ENCODE peak calls at places on chromosomes 11 and 22, in five cellular contexts. One of them, this sample, is unnamed.

GRCh38 chr11:67400251-67400941 is 1.3 kb downstream of the PPP1CA start:
- DNase-seq in heart left ventricle: peak; percentile 58
- DNase-seq in upper lobe of right lung: no peak
- DNase-seq in naive thymus-derived CD4-positive, alpha-beta T cell: no peak
- DNase-seq in sigmoid colon: peak; percentile 93
- DNase-seq in this sample: no peak

GRCh38 chr11:13776134-13776815 is 107.8 kb downstream of the FAR1 start:
- DNase-seq in heart left ventricle: no peak
- DNase-seq in upper lobe of right lung: no peak
- DNase-seq in naive thymus-derived CD4-positive, alpha-beta T cell: peak; percentile 51
- DNase-seq in sigmoid colon: no peak
- DNase-seq in this sample: no peak

GRCh38 chr11:58772719-58773285 is 41.1 kb upstream of the GLYAT start:
- DNase-seq in heart left ventricle: no peak
- DNase-seq in upper lobe of right lung: no peak
- DNase-seq in naive thymus-derived CD4-positive, alpha-beta T cell: no peak
- DNase-seq in sigmoid colon: no peak
- DNase-seq in this sample: no peak

GRCh38 chr22:40203568-40203967 is 25.8 kb downstream of the TNRC6B start:
- DNase-seq in heart left ventricle: no peak
- DNase-seq in upper lobe of right lung: no peak
- DNase-seq in naive thymus-derived CD4-positive, alpha-beta T cell: peak; percentile 71
- DNase-seq in sigmoid colon: no peak
- DNase-seq in this sample: no peak

GRCh38 chr11:14908214-14908880 is 16.3 kb upstream of the CYP2R1 start:
- DNase-seq in heart left ventricle: no peak
- DNase-seq in upper lobe of right lung: no peak
- DNase-seq in naive thymus-derived CD4-positive, alpha-beta T cell: peak; percentile 57
- DNase-seq in sigmoid colon: no peak
- DNase-seq in this sample: no peak

GRCh38 chr11:126138636-126139540 is 72.6 kb downstream of the RPUSD4 start:
- DNase-seq in heart left ventricle: no peak
- DNase-seq in upper lobe of right lung: no peak
- DNase-seq in naive thymus-derived CD4-positive, alpha-beta T cell: no peak
- DNase-seq in sigmoid colon: peak; percentile 64
- DNase-seq in this sample: no peak

GRCh38 chr11:130114281-130114680 is 44.6 kb downstream of the APLP2 start:
- DNase-seq in heart left ventricle: no peak
- DNase-seq in upper lobe of right lung: no peak
- DNase-seq in naive thymus-derived CD4-positive, alpha-beta T cell: no peak
- DNase-seq in sigmoid colon: no peak
- DNase-seq in this sample: no peak

GRCh38 chr11:46886211-46886610 is 32.1 kb downstream of the LRP4 start:
- DNase-seq in heart left ventricle: no peak
- DNase-seq in upper lobe of right lung: peak; percentile 26
- DNase-seq in naive thymus-derived CD4-positive, alpha-beta T cell: no peak
- DNase-seq in sigmoid colon: no peak
- DNase-seq in this sample: no peak

GRCh38 chr11:107014871-107015270 is 3.4 kb downstream of the GUCY1A2 start:
- DNase-seq in heart left ventricle: no peak
- DNase-seq in upper lobe of right lung: no peak
- DNase-seq in naive thymus-derived CD4-positive, alpha-beta T cell: no peak
- DNase-seq in sigmoid colon: no peak
- DNase-seq in this sample: no peak

GRCh38 chr11:64804346-64805210 is 1.6 kb upstream of the MAP4K2 start:
- DNase-seq in heart left ventricle: no peak
- DNase-seq in upper lobe of right lung: no peak
- DNase-seq in naive thymus-derived CD4-positive, alpha-beta T cell: no peak
- DNase-seq in sigmoid colon: peak; percentile 68
- DNase-seq in this sample: no peak

GRCh38 chr22:38718414-38718813 is 12.7 kb downstream of the GTPBP1 start:
- DNase-seq in heart left ventricle: peak; percentile 36
- DNase-seq in upper lobe of right lung: peak; percentile 77
- DNase-seq in naive thymus-derived CD4-positive, alpha-beta T cell: no peak
- DNase-seq in sigmoid colon: peak; percentile 78
- DNase-seq in this sample: no peak

GRCh38 chr22:42645341-42645937 is 3.8 kb downstream of the CYB5R3 start:
- DNase-seq in heart left ventricle: no peak
- DNase-seq in upper lobe of right lung: peak; percentile 74
- DNase-seq in naive thymus-derived CD4-positive, alpha-beta T cell: no peak
- DNase-seq in sigmoid colon: no peak
- DNase-seq in this sample: no peak

DNA sequence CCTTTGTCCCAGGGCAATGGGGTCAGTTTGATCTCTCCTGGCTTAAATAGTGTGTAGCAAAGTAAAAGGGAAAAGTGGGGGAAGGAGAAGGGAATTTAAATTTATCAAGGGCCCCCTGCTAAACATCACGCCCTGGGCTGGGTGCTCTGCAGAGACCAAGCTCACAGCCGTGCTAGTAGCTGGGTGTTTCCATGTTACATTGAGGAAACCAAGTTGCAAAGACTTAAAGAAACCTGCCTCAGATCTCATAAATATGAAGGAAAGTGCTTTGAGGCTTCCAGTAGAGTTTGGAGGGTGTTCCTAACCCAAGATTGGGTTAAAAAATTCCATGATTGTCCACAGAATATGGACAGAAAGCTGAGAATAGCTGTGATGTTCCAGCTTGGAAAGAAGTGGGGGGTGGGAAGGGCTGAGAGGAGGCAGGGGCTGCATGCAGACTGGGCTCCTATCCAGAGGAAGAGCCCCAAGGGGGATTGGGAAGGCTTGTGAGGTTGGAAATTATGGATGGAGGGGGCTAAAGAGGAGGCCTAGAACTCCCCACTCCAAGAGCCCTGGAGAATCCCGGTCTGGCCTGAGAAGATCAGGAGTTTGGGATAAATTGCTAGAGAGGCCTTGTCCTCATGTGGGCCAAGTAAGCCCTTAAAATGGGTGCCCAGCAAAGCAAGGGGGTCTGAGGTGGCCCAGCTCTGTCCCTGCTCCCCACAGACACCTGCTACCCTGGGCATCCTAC is 25.0 kb upstream of the OAF start:
- DNase-seq in heart left ventricle: peak; percentile 73
- DNase-seq in upper lobe of right lung: no peak
- DNase-seq in naive thymus-derived CD4-positive, alpha-beta T cell: no peak
- DNase-seq in sigmoid colon: peak; percentile 60
- DNase-seq in this sample: no peak
- H3K27ac ChIP-seq in heart left ventricle: peak overlapping the region; percentile 62
- H3K27ac ChIP-seq in upper lobe of right lung: peak overlapping the region; percentile 42
- H3K27ac ChIP-seq in naive thymus-derived CD4-positive, alpha-beta T cell: no peak overlapping the region
- H3K27ac ChIP-seq in sigmoid colon: peak overlapping the region; percentile 77
- H3K27ac ChIP-seq in this sample: no peak overlapping the region

GRCh38 chr22:20885557-20886323 is 26.9 kb downstream of the SNAP29 start:
- DNase-seq in heart left ventricle: peak; percentile 81
- DNase-seq in upper lobe of right lung: peak; percentile 92
- DNase-seq in naive thymus-derived CD4-positive, alpha-beta T cell: peak; percentile 20
- DNase-seq in sigmoid colon: peak; percentile 89
- DNase-seq in this sample: peak; percentile 72
- H3K4me3 ChIP-seq in heart left ventricle: no peak overlapping the region
- H3K4me3 ChIP-seq in upper lobe of right lung: no peak overlapping the region
- H3K4me3 ChIP-seq in naive thymus-derived CD4-positive, alpha-beta T cell: no peak overlapping the region
- H3K4me3 ChIP-seq in sigmoid colon: no peak overlapping the region
- H3K4me3 ChIP-seq in this sample: no peak overlapping the region

DNA sequence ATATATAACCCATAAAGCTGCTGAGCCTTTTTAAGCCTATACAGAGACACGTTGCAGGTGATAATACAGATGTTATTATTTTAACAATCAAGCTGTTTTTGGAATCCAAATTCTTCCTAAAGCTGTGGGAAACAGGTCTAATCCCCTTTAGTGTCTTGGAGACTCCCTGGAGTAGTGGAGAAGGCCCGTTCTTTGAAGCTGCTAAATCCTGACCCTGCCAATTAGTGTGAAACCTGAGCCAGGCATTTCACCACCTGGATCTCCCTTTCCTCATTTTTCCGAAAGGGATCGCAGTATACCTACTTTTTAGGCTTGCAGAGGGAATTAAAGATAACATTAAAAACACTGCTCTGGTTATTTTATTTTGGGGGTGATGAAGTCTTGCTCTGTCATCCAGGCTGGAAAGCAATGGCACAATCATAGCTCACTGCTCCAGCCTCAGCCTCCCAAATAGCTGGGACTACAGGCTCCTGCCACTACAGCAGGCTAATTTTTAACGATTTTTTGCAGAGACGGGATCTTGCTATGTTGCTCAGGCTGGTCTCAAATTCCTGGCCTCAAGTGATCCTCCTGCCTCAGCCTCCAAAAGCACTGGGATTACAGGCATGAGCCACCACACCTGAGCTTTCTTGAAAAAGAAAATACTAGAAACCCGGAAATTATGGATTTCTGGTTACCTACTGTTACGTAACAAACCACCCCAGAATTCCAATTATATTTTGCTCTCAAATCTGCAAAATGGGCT is 1.7 kb upstream of the EIF4ENIF1 start:
- DNase-seq in heart left ventricle: no peak
- DNase-seq in upper lobe of right lung: no peak
- DNase-seq in naive thymus-derived CD4-positive, alpha-beta T cell: no peak
- DNase-seq in sigmoid colon: no peak
- DNase-seq in this sample: no peak
- H3K4me1 ChIP-seq in heart left ventricle: peaks cover 3% of the 10 kb centered on the region
- H3K4me1 ChIP-seq in upper lobe of right lung: peaks cover 33% of the 10 kb centered on the region
- H3K4me1 ChIP-seq in naive thymus-derived CD4-positive, alpha-beta T cell: peaks cover 30% of the 10 kb centered on the region
- H3K4me1 ChIP-seq in sigmoid colon: no peaks in the 10 kb centered on the region
- H3K4me1 ChIP-seq in this sample: no peaks in the 10 kb centered on the region

GRCh38 chr11:94803491-94803890 is 35.3 kb downstream of the AMOTL1 start:
- DNase-seq in heart left ventricle: no peak
- DNase-seq in upper lobe of right lung: no peak
- DNase-seq in naive thymus-derived CD4-positive, alpha-beta T cell: no peak
- DNase-seq in sigmoid colon: no peak
- DNase-seq in this sample: no peak
- H3K27ac ChIP-seq in heart left ventricle: no peak overlapping the region
- H3K27ac ChIP-seq in upper lobe of right lung: no peak overlapping the region
- H3K27ac ChIP-seq in naive thymus-derived CD4-positive, alpha-beta T cell: no peak overlapping the region
- H3K27ac ChIP-seq in sigmoid colon: peak overlapping the region; percentile 76
- H3K27ac ChIP-seq in this sample: no peak overlapping the region

GRCh38 chr11:116232364-116232801 is 540.4 kb downstream of the BUD13 start:
- DNase-seq in heart left ventricle: no peak
- DNase-seq in upper lobe of right lung: no peak
- DNase-seq in naive thymus-derived CD4-positive, alpha-beta T cell: no peak
- DNase-seq in sigmoid colon: peak; percentile 69
- DNase-seq in this sample: no peak
- H3K4me3 ChIP-seq in heart left ventricle: no peak overlapping the region
- H3K4me3 ChIP-seq in upper lobe of right lung: no peak overlapping the region
- H3K4me3 ChIP-seq in naive thymus-derived CD4-positive, alpha-beta T cell: no peak overlapping the region
- H3K4me3 ChIP-seq in sigmoid colon: no peak overlapping the region
- H3K4me3 ChIP-seq in this sample: no peak overlapping the region

GRCh38 chr22:19176175-19176630 is 2.3 kb downstream of the SLC25A1 start:
- DNase-seq in heart left ventricle: no peak
- DNase-seq in upper lobe of right lung: no peak
- DNase-seq in naive thymus-derived CD4-positive, alpha-beta T cell: no peak
- DNase-seq in sigmoid colon: no peak
- DNase-seq in this sample: no peak

GRCh38 chr22:19174106-19175025 is 4.2 kb downstream of the SLC25A1 start:
- DNase-seq in heart left ventricle: peak; percentile 47
- DNase-seq in upper lobe of right lung: no peak
- DNase-seq in naive thymus-derived CD4-positive, alpha-beta T cell: no peak
- DNase-seq in sigmoid colon: peak; percentile 73
- DNase-seq in this sample: no peak

GRCh38 chr22:19175026-19175601 is 3.4 kb downstream of the SLC25A1 start:
- DNase-seq in heart left ventricle: no peak
- DNase-seq in upper lobe of right lung: no peak
- DNase-seq in naive thymus-derived CD4-positive, alpha-beta T cell: no peak
- DNase-seq in sigmoid colon: no peak
- DNase-seq in this sample: no peak

GRCh38 chr22:19176732-19177131 is 1.8 kb downstream of the SLC25A1 start:
- DNase-seq in heart left ventricle: no peak
- DNase-seq in upper lobe of right lung: no peak
- DNase-seq in naive thymus-derived CD4-positive, alpha-beta T cell: no peak
- DNase-seq in sigmoid colon: no peak
- DNase-seq in this sample: no peak

GRCh38 chr22:19175602-19176174 is 2.8 kb downstream of the SLC25A1 start:
- DNase-seq in heart left ventricle: no peak
- DNase-seq in upper lobe of right lung: no peak
- DNase-seq in naive thymus-derived CD4-positive, alpha-beta T cell: no peak
- DNase-seq in sigmoid colon: no peak
- DNase-seq in this sample: no peak
- H3K4me1 ChIP-seq in heart left ventricle: peaks cover 16% of the 10 kb centered on the region
- H3K4me1 ChIP-seq in upper lobe of right lung: peaks cover 43% of the 10 kb centered on the region
- H3K4me1 ChIP-seq in naive thymus-derived CD4-positive, alpha-beta T cell: peaks cover 23% of the 10 kb centered on the region
- H3K4me1 ChIP-seq in sigmoid colon: no peaks in the 10 kb centered on the region
- H3K4me1 ChIP-seq in this sample: peaks cover 18% of the 10 kb centered on the region

GRCh38 chr11:1832181-1832988 is 2.4 kb upstream of the SYT8 start:
- DNase-seq in heart left ventricle: peak; percentile 64
- DNase-seq in upper lobe of right lung: peak; percentile 84
- DNase-seq in naive thymus-derived CD4-positive, alpha-beta T cell: peak; percentile 62
- DNase-seq in sigmoid colon: no peak
- DNase-seq in this sample: no peak
- H3K27ac ChIP-seq in heart left ventricle: no peak overlapping the region
- H3K27ac ChIP-seq in upper lobe of right lung: peak overlapping the region; percentile 55
- H3K27ac ChIP-seq in naive thymus-derived CD4-positive, alpha-beta T cell: no peak overlapping the region
- H3K27ac ChIP-seq in sigmoid colon: no peak overlapping the region
- H3K27ac ChIP-seq in this sample: peak overlapping the region; percentile 96

DNA sequence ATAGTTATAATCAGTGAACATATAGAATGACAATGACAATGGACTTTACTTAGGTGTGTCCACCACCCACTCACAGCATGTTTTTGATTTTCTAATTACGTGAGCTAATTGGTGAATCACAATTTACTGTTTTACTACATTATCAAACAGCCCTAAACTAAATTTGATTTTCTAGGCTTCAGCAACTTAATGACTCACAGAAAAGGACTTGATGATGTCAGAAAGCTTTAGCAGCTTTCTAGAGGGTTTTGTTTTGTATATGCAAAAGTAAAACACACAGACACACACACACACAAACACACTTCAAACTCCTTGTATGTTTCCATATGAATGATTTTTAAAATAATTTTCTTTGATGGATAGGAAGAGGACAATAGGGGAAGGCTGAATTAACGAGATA is 878.6 kb upstream of the CCDC90B start:
- DNase-seq in heart left ventricle: no peak
- DNase-seq in upper lobe of right lung: no peak
- DNase-seq in naive thymus-derived CD4-positive, alpha-beta T cell: no peak
- DNase-seq in sigmoid colon: no peak
- DNase-seq in this sample: no peak
- H3K4me3 ChIP-seq in heart left ventricle: no peak overlapping the region
- H3K4me3 ChIP-seq in upper lobe of right lung: no peak overlapping the region
- H3K4me3 ChIP-seq in naive thymus-derived CD4-positive, alpha-beta T cell: no peak overlapping the region
- H3K4me3 ChIP-seq in sigmoid colon: no peak overlapping the region
- H3K4me3 ChIP-seq in this sample: no peak overlapping the region